ENCODE peak calls at places on chromosomes 1 and 21, in four cellular contexts. G is PC-3, F is HCT116, O is neural progenitor cell. P is an unnamed sample. For H3K4me1, the result is how much of the 10 kb centered on the place peaks cover.

GRCh38 chr1:94716966-94717365 is 103.2 kb upstream of the SLC44A3 start:
- DNase-seq in G (no peak), F (no peak), O (no peak), P (no peak)

GRCh38 chr1:31238986-31239613 is 587 bp downstream of the NKAIN1 start:
- DNase-seq in G (no peak), F (no peak), O (peak), P (peak)

GRCh38 chr1:186923434-186923833 is 94.7 kb downstream of the PLA2G4A start:
- DNase-seq in G (no peak), F (no peak), O (no peak), P (no peak)

GRCh38 chr1:162561616-162562451 is at the start of gene UAP1:
- DNase-seq in G (no peak), F (no peak), O (no peak), P (no peak)

GRCh38 chr1:218079379-218079778 is 205.7 kb upstream of the RRP15 start:
- DNase-seq in G (no peak), F (no peak), O (no peak), P (no peak)

GRCh38 chr1:155226188-155226909 is 17.9 kb downstream of the MTX1 start:
- DNase-seq in G (peak), F (peak), O (peak), P (peak)

GRCh38 chr21:30605968-30606367 is 5.1 kb downstream of the KRTAP22-1 start:
- DNase-seq in G (peak), F (no peak), O (no peak), P (no peak)

GRCh38 chr1:200794506-200795065 is 55.9 kb downstream of the CAMSAP2 start:
- DNase-seq in G (peak), F (no peak), O (no peak), P (no peak)

GRCh38 chr1:114081145-114082046 is 72.3 kb downstream of the SYT6 start:
- DNase-seq in G (no peak), F (no peak), O (no peak), P (no peak)

GRCh38 chr1:16631248-16632043 is 18.1 kb upstream of the NBPF1 start:
- DNase-seq in G (no peak), F (no peak), O (no peak), P (peak)

GRCh38 chr1:217812175-217812574 is 181.0 kb downstream of the SPATA17 start:
- DNase-seq in G (no peak), F (no peak), O (no peak), P (no peak)

GRCh38 chr1:228687562-228687961 is 47.7 kb upstream of the RHOU start:
- DNase-seq in G (no peak), F (no peak), O (no peak), P (peak)

GRCh38 chr1:5620997-5621396 is 371.2 kb downstream of the NPHP4 start:
- DNase-seq in G (peak), F (peak), O (peak), P (no peak)

GRCh38 chr1:70247122-70247521 is 25.9 kb downstream of the SRSF11 start:
- DNase-seq in G (no peak), F (no peak), O (no peak), P (no peak)

GRCh38 chr1:66426231-66426853 is 107.6 kb upstream of the SGIP1 start:
- DNase-seq in G (no peak), F (no peak), O (no peak), P (no peak)

DNA sequence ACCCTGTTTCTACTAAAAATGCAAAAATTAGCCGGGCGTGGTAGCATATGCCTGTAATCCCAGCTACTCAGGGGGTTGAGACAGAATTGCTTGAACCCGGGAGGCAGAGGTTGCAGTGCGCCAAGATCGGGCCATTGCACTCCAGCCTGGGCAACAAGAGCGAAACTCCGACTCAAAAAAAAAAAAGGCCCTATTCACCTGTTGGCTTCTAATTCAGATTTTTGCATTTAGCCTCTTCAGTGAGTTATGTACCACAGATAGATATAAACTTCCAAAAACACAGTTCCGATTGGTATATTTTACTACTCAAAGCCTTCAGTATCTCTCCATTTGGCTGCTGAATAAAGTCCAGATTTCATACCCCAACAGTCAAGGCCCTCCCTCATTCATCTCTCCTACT is 42.7 kb downstream of the POU2F1 start:
- DNase-seq in G (no peak), F (no peak), O (no peak), P (no peak)
- H3K4me1 ChIP-seq in G (under half), F (under half), O (under half), P (under half)

GRCh38 chr1:223707270-223708000 is 4.9 kb upstream of the CAPN2 start:
- DNase-seq in G (peak), F (peak), O (no peak), P (peak)
- H3K4me1 ChIP-seq in G (half or more), F (half or more), O (under half), P (half or more)

GRCh38 chr1:226121049-226121586 is 58.6 kb downstream of the H3-3A start:
- DNase-seq in G (no peak), F (no peak), O (no peak), P (no peak)

GRCh38 chr1:226118357-226118756 is 55.8 kb downstream of the H3-3A start:
- DNase-seq in G (no peak), F (no peak), O (no peak), P (no peak)

GRCh38 chr1:226121587-226122400 is 59.3 kb downstream of the H3-3A start:
- DNase-seq in G (peak), F (no peak), O (peak), P (peak)

GRCh38 chr1:226119169-226119568 is 56.7 kb downstream of the H3-3A start:
- DNase-seq in G (no peak), F (no peak), O (no peak), P (no peak)

DNA sequence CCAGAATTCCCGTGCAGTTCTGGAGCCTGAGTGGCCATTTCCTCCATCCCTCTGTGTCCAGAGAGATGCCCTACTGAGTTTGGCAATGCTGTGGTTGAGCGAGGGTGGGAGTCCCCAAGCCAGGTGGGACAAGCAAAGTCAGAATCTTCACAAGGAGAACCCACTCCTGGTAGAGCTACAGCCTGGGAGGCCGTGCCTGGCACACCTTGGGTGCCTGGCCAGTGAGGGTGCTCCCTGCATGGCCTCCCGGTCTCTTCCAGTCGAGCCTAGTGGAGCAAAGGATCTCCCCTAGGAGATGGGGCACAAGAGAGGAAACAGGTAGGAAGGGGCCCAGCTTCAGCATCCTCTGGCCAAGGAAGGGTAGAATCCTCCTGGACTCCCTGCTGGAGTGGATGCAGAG is 57.9 kb downstream of the H3-3A start:
- DNase-seq in G (no peak), F (no peak), O (no peak), P (no peak)
- H3K4me1 ChIP-seq in G (under half), F (under half), O (under half), P (under half)

GRCh38 chr21:35201288-35201687 is 152.2 kb upstream of the RUNX1 start:
- DNase-seq in G (no peak), F (no peak), O (no peak), P (no peak)
- H3K4me1 ChIP-seq in G (half or more), F (under half), O (under half), P (under half)

P was measured in Caco-2.